ENCODE peak calls at places on chromosomes 12 and 14, in six cellular contexts. V, Y, N, S, C and E are unnamed samples.

GRCh38 chr14:65336191-65336591 is 76.3 kb upstream of the FUT8 start:
- DNase-seq in V (no peak), Y (peak), N (peak), S (no peak), C (peak), E (peak)

GRCh38 chr12:49809369-49810158 is 18.6 kb downstream of the NCKAP5L start:
- DNase-seq in V (peak), Y (no peak), N (no peak), S (no peak), C (no peak), E (no peak)

GRCh38 chr12:105278043-105278697 is 42.2 kb upstream of the APPL2 start:
- DNase-seq in V (no peak), Y (peak), N (peak), S (no peak), C (peak), E (no peak)

GRCh38 chr12:85179680-85180300 is 100.2 kb upstream of the ALX1 start:
- DNase-seq in V (no peak), Y (peak), N (no peak), S (peak), C (peak), E (no peak)

GRCh38 chr12:25855716-25856115 is 102.8 kb upstream of the RASSF8 start:
- DNase-seq in V (no peak), Y (peak), N (no peak), S (no peak), C (no peak), E (no peak)

GRCh38 chr12:52581481-52581880 is 7.8 kb upstream of the KRT74 start:
- DNase-seq in V (no peak), Y (peak), N (peak), S (no peak), C (peak), E (peak)

GRCh38 chr14:103141117-103141796 is 18.0 kb downstream of the TNFAIP2 start:
- DNase-seq in V (peak), Y (peak), N (peak), S (no peak), C (peak), E (no peak)

GRCh38 chr12:106174876-106175275 is 36.1 kb upstream of the NUAK1 start:
- DNase-seq in V (no peak), Y (no peak), N (no peak), S (no peak), C (no peak), E (no peak)

GRCh38 chr12:56991319-56991906 is 14.9 kb downstream of the ZBTB39 start:
- DNase-seq in V (peak), Y (no peak), N (no peak), S (no peak), C (no peak), E (no peak)

GRCh38 chr12:89539425-89540117 is 13.7 kb upstream of the POC1B start:
- DNase-seq in V (no peak), Y (no peak), N (no peak), S (no peak), C (no peak), E (no peak)

GRCh38 chr12:5258498-5258897 is 173.4 kb upstream of the NTF3 start:
- DNase-seq in V (no peak), Y (no peak), N (peak), S (peak), C (peak), E (peak)

GRCh38 chr12:56333197-56333678 is 562 bp downstream of the PAN2 start:
- DNase-seq in V (no peak), Y (no peak), N (no peak), S (no peak), C (no peak), E (no peak)

GRCh38 chr12:1619599-1619998 is 9.4 kb upstream of the WNT5B start:
- DNase-seq in V (no peak), Y (peak), N (no peak), S (no peak), C (no peak), E (no peak)

GRCh38 chr14:81345781-81346180 is 54.3 kb downstream of the STON2 start:
- DNase-seq in V (no peak), Y (no peak), N (no peak), S (no peak), C (no peak), E (no peak)

GRCh38 chr14:68685419-68686211 is 107.3 kb downstream of the ZFP36L1 start:
- DNase-seq in V (no peak), Y (peak), N (peak), S (no peak), C (peak), E (no peak)

GRCh38 chr14:54251356-54251755 is 145.5 kb upstream of the CDKN3 start:
- DNase-seq in V (no peak), Y (no peak), N (no peak), S (no peak), C (no peak), E (no peak)

GRCh38 chr12:104942075-104942474 is 16.0 kb downstream of the SLC41A2 start:
- DNase-seq in V (no peak), Y (no peak), N (no peak), S (no peak), C (no peak), E (no peak)

GRCh38 chr12:12723681-12724420 is 6.7 kb downstream of the CDKN1B start:
- DNase-seq in V (no peak), Y (no peak), N (no peak), S (no peak), C (peak), E (no peak)